ENCODE peak calls at places on chromosomes 12 and 14, in six cellular contexts. One of them, this sample, is unnamed.

GRCh38 chr12:66644151-66644550 is 34.7 kb downstream of the GRIP1 start:
- DNase-seq in central memory CD4-positive, alpha-beta T cell: no peak
- DNase-seq in choroid plexus epithelial cell: peak; percentile 28
- DNase-seq in left ventricle myocardium inferior: no peak
- DNase-seq in activated CD4-positive, alpha-beta T cell treated with anti-CD3 and anti-CD28 coated beads, Interleukin-2, amount 10 ng/mL, durations not matched to agents 7 days and 5 days: no peak
- DNase-seq in stimulated activated CD4-positive, alpha-beta T cell treated with anti-CD3 and anti-CD28 coated beads, Interleukin-15, amount 100 ng/mL, for 1 hour: no peak
- DNase-seq in this sample: no peak

GRCh38 chr12:91984571-91984970 is 161.1 kb downstream of the BTG1 start:
- DNase-seq in choroid plexus epithelial cell: peak; percentile 76
- DNase-seq in left ventricle myocardium inferior: no peak
- DNase-seq in activated CD4-positive, alpha-beta T cell treated with anti-CD3 and anti-CD28 coated beads, Interleukin-2, amount 10 ng/mL, durations not matched to agents 7 days and 5 days: no peak
- DNase-seq in central memory CD4-positive, alpha-beta T cell: no peak
- DNase-seq in stimulated activated CD4-positive, alpha-beta T cell treated with anti-CD3 and anti-CD28 coated beads, Interleukin-15, amount 100 ng/mL, for 1 hour: no peak
- DNase-seq in this sample: no peak

GRCh38 chr12:51683763-51684357 is 92.8 kb downstream of the SCN8A start:
- DNase-seq in choroid plexus epithelial cell: peak; percentile 37
- DNase-seq in stimulated activated CD4-positive, alpha-beta T cell treated with anti-CD3 and anti-CD28 coated beads, Interleukin-15, amount 100 ng/mL, for 1 hour: no peak
- DNase-seq in activated CD4-positive, alpha-beta T cell treated with anti-CD3 and anti-CD28 coated beads, Interleukin-2, amount 10 ng/mL, durations not matched to agents 7 days and 5 days: no peak
- DNase-seq in left ventricle myocardium inferior: no peak
- DNase-seq in central memory CD4-positive, alpha-beta T cell: no peak
- DNase-seq in this sample: peak; percentile 69

GRCh38 chr14:73935666-73936065 is 14.2 kb downstream of the FAM161B start:
- DNase-seq in choroid plexus epithelial cell: peak; percentile 45
- DNase-seq in central memory CD4-positive, alpha-beta T cell: no peak
- DNase-seq in left ventricle myocardium inferior: no peak
- DNase-seq in stimulated activated CD4-positive, alpha-beta T cell treated with anti-CD3 and anti-CD28 coated beads, Interleukin-15, amount 100 ng/mL, for 1 hour: no peak
- DNase-seq in activated CD4-positive, alpha-beta T cell treated with anti-CD3 and anti-CD28 coated beads, Interleukin-2, amount 10 ng/mL, durations not matched to agents 7 days and 5 days: no peak
- DNase-seq in this sample: no peak

GRCh38 chr12:109817627-109818231 is 15.5 kb downstream of the TRPV4 start:
- DNase-seq in central memory CD4-positive, alpha-beta T cell: no peak
- DNase-seq in stimulated activated CD4-positive, alpha-beta T cell treated with anti-CD3 and anti-CD28 coated beads, Interleukin-15, amount 100 ng/mL, for 1 hour: no peak
- DNase-seq in choroid plexus epithelial cell: no peak
- DNase-seq in left ventricle myocardium inferior: no peak
- DNase-seq in activated CD4-positive, alpha-beta T cell treated with anti-CD3 and anti-CD28 coated beads, Interleukin-2, amount 10 ng/mL, durations not matched to agents 7 days and 5 days: no peak
- DNase-seq in this sample: no peak

GRCh38 chr12:56046027-56046780 is 4.5 kb downstream of the RPS26 start:
- DNase-seq in choroid plexus epithelial cell: no peak
- DNase-seq in left ventricle myocardium inferior: no peak
- DNase-seq in central memory CD4-positive, alpha-beta T cell: no peak
- DNase-seq in stimulated activated CD4-positive, alpha-beta T cell treated with anti-CD3 and anti-CD28 coated beads, Interleukin-15, amount 100 ng/mL, for 1 hour: no peak
- DNase-seq in activated CD4-positive, alpha-beta T cell treated with anti-CD3 and anti-CD28 coated beads, Interleukin-2, amount 10 ng/mL, durations not matched to agents 7 days and 5 days: no peak
- DNase-seq in this sample: peak; percentile 1

GRCh38 chr12:120649442-120650248 is 9.2 kb downstream of the CABP1 start:
- DNase-seq in activated CD4-positive, alpha-beta T cell treated with anti-CD3 and anti-CD28 coated beads, Interleukin-2, amount 10 ng/mL, durations not matched to agents 7 days and 5 days: no peak
- DNase-seq in choroid plexus epithelial cell: no peak
- DNase-seq in left ventricle myocardium inferior: peak; percentile 36
- DNase-seq in stimulated activated CD4-positive, alpha-beta T cell treated with anti-CD3 and anti-CD28 coated beads, Interleukin-15, amount 100 ng/mL, for 1 hour: no peak
- DNase-seq in central memory CD4-positive, alpha-beta T cell: no peak
- DNase-seq in this sample: no peak

GRCh38 chr12:49673446-49674317 is 33.5 kb downstream of the FMNL3 start:
- DNase-seq in choroid plexus epithelial cell: peak; percentile 96
- DNase-seq in activated CD4-positive, alpha-beta T cell treated with anti-CD3 and anti-CD28 coated beads, Interleukin-2, amount 10 ng/mL, durations not matched to agents 7 days and 5 days: no peak
- DNase-seq in stimulated activated CD4-positive, alpha-beta T cell treated with anti-CD3 and anti-CD28 coated beads, Interleukin-15, amount 100 ng/mL, for 1 hour: no peak
- DNase-seq in left ventricle myocardium inferior: peak; percentile 92
- DNase-seq in central memory CD4-positive, alpha-beta T cell: peak; percentile 10
- DNase-seq in this sample: peak; percentile 71

GRCh38 chr14:51732494-51733080 is 80.9 kb downstream of the FRMD6 start:
- DNase-seq in activated CD4-positive, alpha-beta T cell treated with anti-CD3 and anti-CD28 coated beads, Interleukin-2, amount 10 ng/mL, durations not matched to agents 7 days and 5 days: no peak
- DNase-seq in stimulated activated CD4-positive, alpha-beta T cell treated with anti-CD3 and anti-CD28 coated beads, Interleukin-15, amount 100 ng/mL, for 1 hour: no peak
- DNase-seq in left ventricle myocardium inferior: no peak
- DNase-seq in choroid plexus epithelial cell: no peak
- DNase-seq in central memory CD4-positive, alpha-beta T cell: no peak
- DNase-seq in this sample: no peak

GRCh38 chr12:45349911-45350310 is 134.0 kb downstream of the ANO6 start:
- DNase-seq in stimulated activated CD4-positive, alpha-beta T cell treated with anti-CD3 and anti-CD28 coated beads, Interleukin-15, amount 100 ng/mL, for 1 hour: no peak
- DNase-seq in activated CD4-positive, alpha-beta T cell treated with anti-CD3 and anti-CD28 coated beads, Interleukin-2, amount 10 ng/mL, durations not matched to agents 7 days and 5 days: no peak
- DNase-seq in central memory CD4-positive, alpha-beta T cell: no peak
- DNase-seq in left ventricle myocardium inferior: no peak
- DNase-seq in choroid plexus epithelial cell: peak; percentile 47
- DNase-seq in this sample: no peak

GRCh38 chr14:91417983-91418386 is 365 bp upstream of the CCDC88C start:
- DNase-seq in choroid plexus epithelial cell: no peak
- DNase-seq in left ventricle myocardium inferior: no peak
- DNase-seq in activated CD4-positive, alpha-beta T cell treated with anti-CD3 and anti-CD28 coated beads, Interleukin-2, amount 10 ng/mL, durations not matched to agents 7 days and 5 days: peak; percentile 61
- DNase-seq in stimulated activated CD4-positive, alpha-beta T cell treated with anti-CD3 and anti-CD28 coated beads, Interleukin-15, amount 100 ng/mL, for 1 hour: peak; percentile 55
- DNase-seq in central memory CD4-positive, alpha-beta T cell: peak; percentile 80
- DNase-seq in this sample: no peak

GRCh38 chr12:10689146-10689545 is 15.3 kb upstream of the STYK1 start:
- DNase-seq in choroid plexus epithelial cell: no peak
- DNase-seq in stimulated activated CD4-positive, alpha-beta T cell treated with anti-CD3 and anti-CD28 coated beads, Interleukin-15, amount 100 ng/mL, for 1 hour: no peak
- DNase-seq in central memory CD4-positive, alpha-beta T cell: no peak
- DNase-seq in activated CD4-positive, alpha-beta T cell treated with anti-CD3 and anti-CD28 coated beads, Interleukin-2, amount 10 ng/mL, durations not matched to agents 7 days and 5 days: no peak
- DNase-seq in left ventricle myocardium inferior: no peak
- DNase-seq in this sample: no peak

GRCh38 chr12:120944645-120945217 is 33.6 kb upstream of the HNF1A start:
- DNase-seq in choroid plexus epithelial cell: peak; percentile 58
- DNase-seq in central memory CD4-positive, alpha-beta T cell: peak; percentile 37
- DNase-seq in left ventricle myocardium inferior: peak; percentile 25
- DNase-seq in stimulated activated CD4-positive, alpha-beta T cell treated with anti-CD3 and anti-CD28 coated beads, Interleukin-15, amount 100 ng/mL, for 1 hour: peak; percentile 57
- DNase-seq in activated CD4-positive, alpha-beta T cell treated with anti-CD3 and anti-CD28 coated beads, Interleukin-2, amount 10 ng/mL, durations not matched to agents 7 days and 5 days: peak; percentile 67
- DNase-seq in this sample: peak; percentile 30

GRCh38 chr12:105420659-105421240 is 90.3 kb downstream of the C12orf75 start:
- DNase-seq in left ventricle myocardium inferior: peak; percentile 66
- DNase-seq in stimulated activated CD4-positive, alpha-beta T cell treated with anti-CD3 and anti-CD28 coated beads, Interleukin-15, amount 100 ng/mL, for 1 hour: peak; percentile 39
- DNase-seq in choroid plexus epithelial cell: peak; percentile 87
- DNase-seq in central memory CD4-positive, alpha-beta T cell: peak; percentile 35
- DNase-seq in activated CD4-positive, alpha-beta T cell treated with anti-CD3 and anti-CD28 coated beads, Interleukin-2, amount 10 ng/mL, durations not matched to agents 7 days and 5 days: peak; percentile 74
- DNase-seq in this sample: peak; percentile 63

GRCh38 chr12:31005256-31005943 is 68.3 kb upstream of the DDX11 start:
- DNase-seq in central memory CD4-positive, alpha-beta T cell: no peak
- DNase-seq in choroid plexus epithelial cell: no peak
- DNase-seq in left ventricle myocardium inferior: no peak
- DNase-seq in activated CD4-positive, alpha-beta T cell treated with anti-CD3 and anti-CD28 coated beads, Interleukin-2, amount 10 ng/mL, durations not matched to agents 7 days and 5 days: no peak
- DNase-seq in stimulated activated CD4-positive, alpha-beta T cell treated with anti-CD3 and anti-CD28 coated beads, Interleukin-15, amount 100 ng/mL, for 1 hour: no peak
- DNase-seq in this sample: no peak

GRCh38 chr12:67455236-67455635 is 186.1 kb downstream of the CAND1 start:
- DNase-seq in choroid plexus epithelial cell: no peak
- DNase-seq in stimulated activated CD4-positive, alpha-beta T cell treated with anti-CD3 and anti-CD28 coated beads, Interleukin-15, amount 100 ng/mL, for 1 hour: no peak
- DNase-seq in central memory CD4-positive, alpha-beta T cell: no peak
- DNase-seq in left ventricle myocardium inferior: no peak
- DNase-seq in activated CD4-positive, alpha-beta T cell treated with anti-CD3 and anti-CD28 coated beads, Interleukin-2, amount 10 ng/mL, durations not matched to agents 7 days and 5 days: no peak
- DNase-seq in this sample: no peak

GRCh38 chr14:23569443-23570151 is 2.0 kb upstream of the AP1G2 start:
- DNase-seq in left ventricle myocardium inferior: no peak
- DNase-seq in central memory CD4-positive, alpha-beta T cell: no peak
- DNase-seq in activated CD4-positive, alpha-beta T cell treated with anti-CD3 and anti-CD28 coated beads, Interleukin-2, amount 10 ng/mL, durations not matched to agents 7 days and 5 days: peak; percentile 32
- DNase-seq in stimulated activated CD4-positive, alpha-beta T cell treated with anti-CD3 and anti-CD28 coated beads, Interleukin-15, amount 100 ng/mL, for 1 hour: no peak
- DNase-seq in choroid plexus epithelial cell: peak; percentile 40
- DNase-seq in this sample: peak; percentile 43

GRCh38 chr14:41604793-41605534 is 1.7 kb upstream of the LRFN5 start:
- DNase-seq in central memory CD4-positive, alpha-beta T cell: no peak
- DNase-seq in stimulated activated CD4-positive, alpha-beta T cell treated with anti-CD3 and anti-CD28 coated beads, Interleukin-15, amount 100 ng/mL, for 1 hour: no peak
- DNase-seq in activated CD4-positive, alpha-beta T cell treated with anti-CD3 and anti-CD28 coated beads, Interleukin-2, amount 10 ng/mL, durations not matched to agents 7 days and 5 days: no peak
- DNase-seq in left ventricle myocardium inferior: peak; percentile 48
- DNase-seq in choroid plexus epithelial cell: peak; percentile 87
- DNase-seq in this sample: no peak

GRCh38 chr14:69716483-69717187 is 50.3 kb upstream of the SRSF5 start:
- DNase-seq in activated CD4-positive, alpha-beta T cell treated with anti-CD3 and anti-CD28 coated beads, Interleukin-2, amount 10 ng/mL, durations not matched to agents 7 days and 5 days: peak; percentile 48
- DNase-seq in left ventricle myocardium inferior: peak; percentile 16
- DNase-seq in stimulated activated CD4-positive, alpha-beta T cell treated with anti-CD3 and anti-CD28 coated beads, Interleukin-15, amount 100 ng/mL, for 1 hour: no peak
- DNase-seq in central memory CD4-positive, alpha-beta T cell: peak; percentile 27
- DNase-seq in choroid plexus epithelial cell: peak; percentile 99
- DNase-seq in this sample: peak; percentile 97

GRCh38 chr14:85273952-85274351 is 256.0 kb upstream of the FLRT2 start:
- DNase-seq in central memory CD4-positive, alpha-beta T cell: no peak
- DNase-seq in choroid plexus epithelial cell: no peak
- DNase-seq in activated CD4-positive, alpha-beta T cell treated with anti-CD3 and anti-CD28 coated beads, Interleukin-2, amount 10 ng/mL, durations not matched to agents 7 days and 5 days: no peak
- DNase-seq in stimulated activated CD4-positive, alpha-beta T cell treated with anti-CD3 and anti-CD28 coated beads, Interleukin-15, amount 100 ng/mL, for 1 hour: no peak
- DNase-seq in left ventricle myocardium inferior: no peak
- DNase-seq in this sample: no peak

GRCh38 chr14:74891870-74892269 is 10.2 kb downstream of the DLST start:
- DNase-seq in left ventricle myocardium inferior: no peak
- DNase-seq in central memory CD4-positive, alpha-beta T cell: no peak
- DNase-seq in stimulated activated CD4-positive, alpha-beta T cell treated with anti-CD3 and anti-CD28 coated beads, Interleukin-15, amount 100 ng/mL, for 1 hour: no peak
- DNase-seq in choroid plexus epithelial cell: peak; percentile 55
- DNase-seq in activated CD4-positive, alpha-beta T cell treated with anti-CD3 and anti-CD28 coated beads, Interleukin-2, amount 10 ng/mL, durations not matched to agents 7 days and 5 days: no peak
- DNase-seq in this sample: no peak

GRCh38 chr14:23300687-23301223 is 1.9 kb downstream of the PPP1R3E start:
- DNase-seq in activated CD4-positive, alpha-beta T cell treated with anti-CD3 and anti-CD28 coated beads, Interleukin-2, amount 10 ng/mL, durations not matched to agents 7 days and 5 days: peak; percentile 19
- DNase-seq in stimulated activated CD4-positive, alpha-beta T cell treated with anti-CD3 and anti-CD28 coated beads, Interleukin-15, amount 100 ng/mL, for 1 hour: no peak
- DNase-seq in central memory CD4-positive, alpha-beta T cell: no peak
- DNase-seq in choroid plexus epithelial cell: no peak
- DNase-seq in left ventricle myocardium inferior: peak; percentile 73
- DNase-seq in this sample: peak; percentile 45

GRCh38 chr14:61475316-61475715 is 153.9 kb downstream of the PRKCH start:
- DNase-seq in activated CD4-positive, alpha-beta T cell treated with anti-CD3 and anti-CD28 coated beads, Interleukin-2, amount 10 ng/mL, durations not matched to agents 7 days and 5 days: peak; percentile 54
- DNase-seq in central memory CD4-positive, alpha-beta T cell: peak; percentile 44
- DNase-seq in left ventricle myocardium inferior: no peak
- DNase-seq in choroid plexus epithelial cell: peak; percentile 93
- DNase-seq in stimulated activated CD4-positive, alpha-beta T cell treated with anti-CD3 and anti-CD28 coated beads, Interleukin-15, amount 100 ng/mL, for 1 hour: no peak
- DNase-seq in this sample: peak; percentile 62

GRCh38 chr14:100965296-100965695 is 61.8 kb upstream of the RTL1 start:
- DNase-seq in stimulated activated CD4-positive, alpha-beta T cell treated with anti-CD3 and anti-CD28 coated beads, Interleukin-15, amount 100 ng/mL, for 1 hour: no peak
- DNase-seq in central memory CD4-positive, alpha-beta T cell: no peak
- DNase-seq in choroid plexus epithelial cell: no peak
- DNase-seq in left ventricle myocardium inferior: no peak
- DNase-seq in activated CD4-positive, alpha-beta T cell treated with anti-CD3 and anti-CD28 coated beads, Interleukin-2, amount 10 ng/mL, durations not matched to agents 7 days and 5 days: no peak
- DNase-seq in this sample: peak; percentile 47

GRCh38 chr14:20412876-20413784 is at the start of gene TEP1:
- DNase-seq in central memory CD4-positive, alpha-beta T cell: peak; percentile 62
- DNase-seq in choroid plexus epithelial cell: peak; percentile 81
- DNase-seq in activated CD4-positive, alpha-beta T cell treated with anti-CD3 and anti-CD28 coated beads, Interleukin-2, amount 10 ng/mL, durations not matched to agents 7 days and 5 days: peak; percentile 78
- DNase-seq in stimulated activated CD4-positive, alpha-beta T cell treated with anti-CD3 and anti-CD28 coated beads, Interleukin-15, amount 100 ng/mL, for 1 hour: peak; percentile 60
- DNase-seq in left ventricle myocardium inferior: peak; percentile 91
- DNase-seq in this sample: peak; percentile 87

GRCh38 chr14:105192866-105193731 is 12.0 kb upstream of the NUDT14 start:
- DNase-seq in stimulated activated CD4-positive, alpha-beta T cell treated with anti-CD3 and anti-CD28 coated beads, Interleukin-15, amount 100 ng/mL, for 1 hour: no peak
- DNase-seq in choroid plexus epithelial cell: no peak
- DNase-seq in activated CD4-positive, alpha-beta T cell treated with anti-CD3 and anti-CD28 coated beads, Interleukin-2, amount 10 ng/mL, durations not matched to agents 7 days and 5 days: no peak
- DNase-seq in left ventricle myocardium inferior: no peak
- DNase-seq in central memory CD4-positive, alpha-beta T cell: no peak
- DNase-seq in this sample: no peak

GRCh38 chr12:63362801-63363200 is 211.8 kb upstream of the AVPR1A start:
- DNase-seq in central memory CD4-positive, alpha-beta T cell: no peak
- DNase-seq in choroid plexus epithelial cell: peak; percentile 7
- DNase-seq in stimulated activated CD4-positive, alpha-beta T cell treated with anti-CD3 and anti-CD28 coated beads, Interleukin-15, amount 100 ng/mL, for 1 hour: no peak
- DNase-seq in activated CD4-positive, alpha-beta T cell treated with anti-CD3 and anti-CD28 coated beads, Interleukin-2, amount 10 ng/mL, durations not matched to agents 7 days and 5 days: no peak
- DNase-seq in left ventricle myocardium inferior: no peak
- DNase-seq in this sample: peak; percentile 76

GRCh38 chr14:67392728-67393314 is 19.1 kb downstream of the PLEK2 start:
- DNase-seq in stimulated activated CD4-positive, alpha-beta T cell treated with anti-CD3 and anti-CD28 coated beads, Interleukin-15, amount 100 ng/mL, for 1 hour: no peak
- DNase-seq in left ventricle myocardium inferior: no peak
- DNase-seq in activated CD4-positive, alpha-beta T cell treated with anti-CD3 and anti-CD28 coated beads, Interleukin-2, amount 10 ng/mL, durations not matched to agents 7 days and 5 days: no peak
- DNase-seq in choroid plexus epithelial cell: no peak
- DNase-seq in central memory CD4-positive, alpha-beta T cell: no peak
- DNase-seq in this sample: no peak

GRCh38 chr12:64877363-64878004 is 53.0 kb downstream of the TBC1D30 start:
- DNase-seq in activated CD4-positive, alpha-beta T cell treated with anti-CD3 and anti-CD28 coated beads, Interleukin-2, amount 10 ng/mL, durations not matched to agents 7 days and 5 days: no peak
- DNase-seq in central memory CD4-positive, alpha-beta T cell: no peak
- DNase-seq in left ventricle myocardium inferior: no peak
- DNase-seq in stimulated activated CD4-positive, alpha-beta T cell treated with anti-CD3 and anti-CD28 coated beads, Interleukin-15, amount 100 ng/mL, for 1 hour: no peak
- DNase-seq in choroid plexus epithelial cell: no peak
- DNase-seq in this sample: no peak

GRCh38 chr12:54300732-54301427 is at the start of gene NFE2:
- DNase-seq in central memory CD4-positive, alpha-beta T cell: no peak
- DNase-seq in activated CD4-positive, alpha-beta T cell treated with anti-CD3 and anti-CD28 coated beads, Interleukin-2, amount 10 ng/mL, durations not matched to agents 7 days and 5 days: no peak
- DNase-seq in choroid plexus epithelial cell: peak; percentile 74
- DNase-seq in left ventricle myocardium inferior: peak; percentile 37
- DNase-seq in stimulated activated CD4-positive, alpha-beta T cell treated with anti-CD3 and anti-CD28 coated beads, Interleukin-15, amount 100 ng/mL, for 1 hour: no peak
- DNase-seq in this sample: peak; percentile 70

GRCh38 chr14:54882521-54882920 is 20.1 kb downstream of the GCH1 start:
- DNase-seq in stimulated activated CD4-positive, alpha-beta T cell treated with anti-CD3 and anti-CD28 coated beads, Interleukin-15, amount 100 ng/mL, for 1 hour: no peak
- DNase-seq in central memory CD4-positive, alpha-beta T cell: no peak
- DNase-seq in left ventricle myocardium inferior: no peak
- DNase-seq in choroid plexus epithelial cell: peak; percentile 38
- DNase-seq in activated CD4-positive, alpha-beta T cell treated with anti-CD3 and anti-CD28 coated beads, Interleukin-2, amount 10 ng/mL, durations not matched to agents 7 days and 5 days: no peak
- DNase-seq in this sample: no peak

GRCh38 chr12:104182144-104182543 is 33.4 kb upstream of the TXNRD1 start:
- DNase-seq in activated CD4-positive, alpha-beta T cell treated with anti-CD3 and anti-CD28 coated beads, Interleukin-2, amount 10 ng/mL, durations not matched to agents 7 days and 5 days: no peak
- DNase-seq in stimulated activated CD4-positive, alpha-beta T cell treated with anti-CD3 and anti-CD28 coated beads, Interleukin-15, amount 100 ng/mL, for 1 hour: no peak
- DNase-seq in central memory CD4-positive, alpha-beta T cell: no peak
- DNase-seq in left ventricle myocardium inferior: peak; percentile 71
- DNase-seq in choroid plexus epithelial cell: peak; percentile 98
- DNase-seq in this sample: peak; percentile 71

GRCh38 chr12:71216725-71217579 is 59.2 kb upstream of the TSPAN8 start:
- DNase-seq in left ventricle myocardium inferior: no peak
- DNase-seq in central memory CD4-positive, alpha-beta T cell: no peak
- DNase-seq in choroid plexus epithelial cell: peak; percentile 60
- DNase-seq in stimulated activated CD4-positive, alpha-beta T cell treated with anti-CD3 and anti-CD28 coated beads, Interleukin-15, amount 100 ng/mL, for 1 hour: no peak
- DNase-seq in activated CD4-positive, alpha-beta T cell treated with anti-CD3 and anti-CD28 coated beads, Interleukin-2, amount 10 ng/mL, durations not matched to agents 7 days and 5 days: no peak
- DNase-seq in this sample: peak; percentile 42

GRCh38 chr12:128381537-128381936 is 114.6 kb downstream of the TMEM132C start:
- DNase-seq in stimulated activated CD4-positive, alpha-beta T cell treated with anti-CD3 and anti-CD28 coated beads, Interleukin-15, amount 100 ng/mL, for 1 hour: no peak
- DNase-seq in left ventricle myocardium inferior: no peak
- DNase-seq in central memory CD4-positive, alpha-beta T cell: no peak
- DNase-seq in choroid plexus epithelial cell: no peak
- DNase-seq in activated CD4-positive, alpha-beta T cell treated with anti-CD3 and anti-CD28 coated beads, Interleukin-2, amount 10 ng/mL, durations not matched to agents 7 days and 5 days: no peak
- DNase-seq in this sample: no peak

GRCh38 chr12:121974026-121974985 is 47.4 kb upstream of the BCL7A start:
- DNase-seq in left ventricle myocardium inferior: no peak
- DNase-seq in choroid plexus epithelial cell: no peak
- DNase-seq in stimulated activated CD4-positive, alpha-beta T cell treated with anti-CD3 and anti-CD28 coated beads, Interleukin-15, amount 100 ng/mL, for 1 hour: no peak
- DNase-seq in central memory CD4-positive, alpha-beta T cell: no peak
- DNase-seq in activated CD4-positive, alpha-beta T cell treated with anti-CD3 and anti-CD28 coated beads, Interleukin-2, amount 10 ng/mL, durations not matched to agents 7 days and 5 days: no peak
- DNase-seq in this sample: no peak

GRCh38 chr14:51780006-51780692 is 80.3 kb upstream of the GNG2 start:
- DNase-seq in left ventricle myocardium inferior: peak; percentile 67
- DNase-seq in central memory CD4-positive, alpha-beta T cell: peak; percentile 61
- DNase-seq in choroid plexus epithelial cell: peak; percentile 75
- DNase-seq in stimulated activated CD4-positive, alpha-beta T cell treated with anti-CD3 and anti-CD28 coated beads, Interleukin-15, amount 100 ng/mL, for 1 hour: peak; percentile 53
- DNase-seq in activated CD4-positive, alpha-beta T cell treated with anti-CD3 and anti-CD28 coated beads, Interleukin-2, amount 10 ng/mL, durations not matched to agents 7 days and 5 days: peak; percentile 76
- DNase-seq in this sample: peak; percentile 35

GRCh38 chr12:116687888-116688287 is 50.0 kb downstream of the SPRING1 start:
- DNase-seq in stimulated activated CD4-positive, alpha-beta T cell treated with anti-CD3 and anti-CD28 coated beads, Interleukin-15, amount 100 ng/mL, for 1 hour: peak; percentile 12
- DNase-seq in central memory CD4-positive, alpha-beta T cell: no peak
- DNase-seq in activated CD4-positive, alpha-beta T cell treated with anti-CD3 and anti-CD28 coated beads, Interleukin-2, amount 10 ng/mL, durations not matched to agents 7 days and 5 days: peak; percentile 34
- DNase-seq in left ventricle myocardium inferior: peak; percentile 46
- DNase-seq in choroid plexus epithelial cell: peak; percentile 34
- DNase-seq in this sample: no peak

GRCh38 chr14:57574617-57575288 is 81.1 kb upstream of the CCDC198 start:
- DNase-seq in left ventricle myocardium inferior: no peak
- DNase-seq in central memory CD4-positive, alpha-beta T cell: no peak
- DNase-seq in choroid plexus epithelial cell: peak; percentile 0
- DNase-seq in stimulated activated CD4-positive, alpha-beta T cell treated with anti-CD3 and anti-CD28 coated beads, Interleukin-15, amount 100 ng/mL, for 1 hour: no peak
- DNase-seq in activated CD4-positive, alpha-beta T cell treated with anti-CD3 and anti-CD28 coated beads, Interleukin-2, amount 10 ng/mL, durations not matched to agents 7 days and 5 days: no peak
- DNase-seq in this sample: no peak

This sample was measured in mammary epithelial cell.